ENCODE peak calls at places on chromosome 17, in five cellular contexts. P is pancreas, N is endodermal cell, S is BJ, K is GM06990. Q is an unnamed sample. For H3K36me3, the result is how much of the 10 kb centered on the place peaks cover.

GRCh38 chr17:82231562-82232321 is 2.9 kb downstream of the SLC16A3 start:
- DNase-seq in P (peak), N (peak), S (no peak), K (peak), Q (no peak)

GRCh38 chr17:58643147-58643546 is 48.7 kb downstream of the TEX14 start:
- DNase-seq in P (no peak), N (no peak), S (no peak), K (no peak), Q (peak)

GRCh38 chr17:78357177-78357586 is 2.7 kb downstream of the SOCS3 start:
- DNase-seq in P (no peak), N (no peak), S (no peak), K (no peak), Q (no peak)

GRCh38 chr17:76054112-76054476 is 18.2 kb downstream of the SRP68 start:
- DNase-seq in P (no peak), N (no peak), S (no peak), K (no peak), Q (peak)

GRCh38 chr17:8925141-8925540 is 40.4 kb downstream of the PIK3R5 start:
- DNase-seq in P (no peak), N (no peak), S (no peak), K (no peak), Q (no peak)

GRCh38 chr17:8212312-8213180 is 2.2 kb upstream of the AURKB start:
- DNase-seq in P (no peak), N (no peak), S (no peak), K (no peak), Q (no peak)

GRCh38 chr17:27481327-27481726 is 25.1 kb downstream of the KSR1 start:
- DNase-seq in P (no peak), N (no peak), S (no peak), K (no peak), Q (no peak)

GRCh38 chr17:81959362-81960129 is 1.4 kb downstream of the NOTUM start:
- DNase-seq in P (peak), N (peak), S (no peak), K (peak), Q (no peak)

GRCh38 chr17:75454193-75454592 is 2.2 kb upstream of the TMEM94 start:
- DNase-seq in P (no peak), N (no peak), S (no peak), K (peak), Q (no peak)

GRCh38 chr17:55710410-55710809 is 12.3 kb downstream of the TMEM100 start:
- DNase-seq in P (no peak), N (peak), S (no peak), K (no peak), Q (no peak)

GRCh38 chr17:74750327-74751069 is 2.1 kb downstream of the NHERF1 start:
- DNase-seq in P (peak), N (no peak), S (no peak), K (no peak), Q (no peak)

GRCh38 chr17:5069724-5070123 is 8.5 kb upstream of the ZFP3 start:
- DNase-seq in P (no peak), N (no peak), S (no peak), K (no peak), Q (no peak)

DNA sequence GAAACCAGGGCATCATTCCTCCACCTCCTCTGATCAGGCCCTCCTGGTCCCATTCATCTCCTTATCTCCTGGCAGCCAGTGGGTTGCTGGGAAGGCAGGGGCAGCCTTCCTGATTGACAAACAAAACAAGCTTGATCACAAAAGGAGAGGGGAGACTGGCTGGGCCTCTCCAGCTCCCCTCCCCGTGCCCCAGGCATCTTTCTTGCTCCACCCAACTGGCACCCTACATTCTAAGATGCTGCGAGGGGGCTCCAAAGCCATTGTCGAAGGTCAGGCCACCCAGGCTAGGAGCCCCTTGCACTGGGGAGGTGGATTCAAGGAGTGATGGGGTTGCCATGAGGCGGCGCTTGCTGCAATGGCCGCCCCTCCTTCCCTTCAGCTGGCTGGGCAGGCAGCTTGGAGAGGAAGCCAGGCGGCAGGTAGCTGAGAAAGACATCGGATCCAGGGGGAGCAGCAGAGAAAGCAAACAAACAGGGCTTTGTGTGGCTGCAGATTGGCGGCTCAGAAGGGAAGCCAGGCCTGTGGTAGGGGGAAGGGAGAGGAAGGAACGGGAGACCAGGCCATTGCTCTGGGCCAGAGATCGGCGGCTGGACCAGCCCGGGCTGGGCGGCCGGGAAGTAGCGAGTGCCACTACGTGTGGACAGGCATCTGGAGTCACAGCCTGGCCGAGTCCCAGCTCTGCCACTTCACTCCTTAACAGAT is 12.1 kb downstream of the RAI1 start:
- DNase-seq in P (peak), N (peak), S (no peak), K (peak), Q (no peak)
- TF ChIP-seq CTCF in P (no peak), N (no peak), S (no peak), K (no peak), Q (no peak)

GRCh38 chr17:35725917-35726608 is 5.4 kb upstream of the RASL10B start:
- DNase-seq in P (no peak), N (peak), S (peak), K (no peak), Q (no peak)
- H3K36me3 ChIP-seq in P (under half), N (half or more), S (under half), K (under half), Q (under half)

GRCh38 chr17:49494937-49495841 is at the start of gene NGFR:
- DNase-seq in P (peak), N (peak), S (no peak), K (peak), Q (no peak)
- TF ChIP-seq CTCF in P (no peak), N (peak), S (no peak), K (no peak), Q (no peak)

DNA sequence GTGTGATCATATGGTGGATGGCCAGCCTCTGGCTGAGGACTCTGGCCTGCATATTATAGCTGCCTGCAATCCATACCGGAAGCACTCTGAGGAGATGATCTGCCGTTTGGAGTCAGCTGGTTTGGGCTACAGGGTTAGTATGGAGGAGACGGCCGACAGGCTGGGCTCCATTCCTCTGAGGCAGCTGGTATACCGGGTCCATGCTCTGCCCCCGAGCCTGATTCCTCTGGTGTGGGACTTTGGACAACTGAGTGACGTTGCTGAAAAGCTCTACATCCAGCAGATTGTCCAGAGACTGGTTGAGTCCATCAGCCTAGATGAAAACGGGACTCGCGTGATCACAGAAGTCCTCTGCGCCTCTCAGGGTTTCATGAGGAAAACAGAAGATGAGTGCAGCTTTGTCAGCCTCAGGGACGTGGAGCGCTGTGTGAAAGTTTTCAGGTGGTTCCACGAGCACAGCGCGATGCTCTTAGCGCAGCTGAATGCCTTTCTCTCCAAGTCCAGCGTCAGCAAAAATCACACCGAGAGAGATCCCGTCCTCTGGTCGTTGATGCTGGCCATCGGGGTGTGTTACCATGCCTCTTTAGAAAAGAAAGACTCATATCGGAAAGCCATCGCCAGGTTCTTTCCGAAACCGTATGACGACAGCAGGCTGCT is 69.0 kb upstream of the ENDOV start:
- DNase-seq in P (no peak), N (no peak), S (no peak), K (no peak), Q (no peak)
- H3K36me3 ChIP-seq in P (half or more), N (half or more), S (half or more), K (half or more), Q (under half)

DNA sequence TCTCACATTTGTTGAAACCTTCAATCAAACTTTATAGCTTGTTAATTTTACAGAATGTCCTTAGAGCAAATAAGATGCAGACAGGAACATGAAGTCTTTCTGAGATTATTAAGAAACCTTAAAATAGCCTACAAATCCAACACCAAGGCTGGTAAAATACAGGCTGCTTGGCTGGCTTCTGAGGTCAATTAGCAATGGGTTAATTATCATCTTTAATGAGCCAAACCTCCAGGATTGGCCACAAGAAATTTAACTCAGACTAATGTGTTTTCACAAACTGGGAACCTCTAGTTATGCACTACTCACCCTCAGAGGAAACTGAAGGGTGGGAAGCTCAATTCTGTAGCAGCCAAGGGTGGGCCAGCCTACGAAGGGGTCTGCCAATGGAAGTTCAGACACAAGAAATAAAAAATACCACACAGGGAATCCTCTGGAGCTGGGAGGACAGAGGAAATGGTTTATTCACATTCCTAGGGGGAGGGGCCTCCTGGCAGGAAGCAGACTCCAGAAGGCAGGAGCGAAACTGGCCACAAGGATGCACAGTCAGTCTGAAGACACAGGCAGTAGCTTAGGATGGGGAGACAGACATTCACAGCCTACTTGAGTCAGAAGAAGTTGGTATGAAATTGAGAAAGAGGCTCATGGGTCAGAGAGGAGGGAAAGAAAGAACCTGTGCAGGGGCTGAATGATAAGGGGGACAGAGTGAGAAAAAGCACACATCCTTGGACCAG is 36.1 kb downstream of the HIC1 start:
- DNase-seq in P (no peak), N (peak), S (peak), K (no peak), Q (peak)
- TF ChIP-seq CTCF in P (no peak), N (peak), S (peak), K (no peak), Q (peak)

GRCh38 chr17:59890720-59891119 is 2.0 kb downstream of the TUBD1 start:
- DNase-seq in P (no peak), N (no peak), S (no peak), K (no peak), Q (no peak)
- H3K36me3 ChIP-seq in P (under half), N (under half), S (under half), K (under half), Q (under half)

GRCh38 chr17:45896803-45897693 is 2.7 kb downstream of the MAPT start:
- DNase-seq in P (no peak), N (peak), S (no peak), K (no peak), Q (no peak)
- TF ChIP-seq CTCF in P (no peak), N (peak), S (no peak), K (no peak), Q (no peak)

GRCh38 chr17:69477900-69478266 is 63.4 kb downstream of the MAP2K6 start:
- DNase-seq in P (no peak), N (peak), S (no peak), K (no peak), Q (no peak)

GRCh38 chr17:69474171-69474831 is 59.8 kb downstream of the MAP2K6 start:
- DNase-seq in P (no peak), N (peak), S (no peak), K (no peak), Q (no peak)

GRCh38 chr17:69478916-69479315 is 64.4 kb downstream of the MAP2K6 start:
- DNase-seq in P (no peak), N (peak), S (no peak), K (no peak), Q (no peak)

GRCh38 chr17:69480197-69480596 is 65.7 kb downstream of the MAP2K6 start:
- DNase-seq in P (no peak), N (peak), S (no peak), K (no peak), Q (no peak)

DNA sequence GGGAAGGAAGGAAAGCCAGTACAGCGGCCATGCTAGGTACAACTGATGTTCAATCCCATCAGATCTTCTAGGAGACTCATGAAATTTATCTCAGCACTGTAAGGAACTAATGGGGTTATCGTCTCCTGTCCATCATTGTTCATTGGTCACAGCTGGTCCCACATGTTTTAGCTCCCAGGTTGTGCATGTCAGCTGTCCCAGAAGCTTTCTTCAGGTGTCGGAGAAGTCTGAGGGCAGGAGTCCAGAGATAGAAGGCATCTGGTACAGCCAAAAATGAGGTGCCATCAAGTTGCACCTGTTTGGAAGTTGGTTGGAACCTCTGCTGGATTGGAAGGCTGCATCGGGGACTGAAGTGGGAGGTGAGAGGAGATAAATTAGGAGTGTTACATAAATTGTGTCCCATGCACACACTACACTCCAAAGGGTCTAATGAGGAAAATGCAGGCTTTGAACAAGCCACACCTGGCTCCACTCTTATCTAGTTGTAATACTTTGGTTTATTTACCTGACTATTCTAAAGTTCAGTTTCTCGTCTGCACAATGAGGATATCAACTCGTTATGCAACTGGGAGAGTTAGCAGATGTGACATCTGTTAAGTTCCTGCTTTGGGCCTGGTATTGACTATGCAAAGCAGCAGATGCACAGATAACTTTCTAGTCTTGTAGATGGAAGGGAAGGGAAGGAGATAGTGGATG is 62.9 kb downstream of the MAP2K6 start:
- DNase-seq in P (no peak), N (peak), S (no peak), K (no peak), Q (no peak)
- H3K36me3 ChIP-seq in P (under half), N (under half), S (under half), K (under half), Q (under half)

Q was measured in kidney epithelial cell.